ENCODE peak calls at places on chromosome 13, in eight cellular contexts. G, I, F, H, R, M, W and O are unnamed samples.

GRCh38 chr13:66137384-66137783 is 1092.8 kb downstream of the PCDH9 start:
- DNase-seq in G (no peak), I (no peak), F (no peak), H (no peak), R (no peak), M (no peak), W (no peak), O (no peak)

GRCh38 chr13:46172531-46172991 is 9.4 kb downstream of the LCP1 start:
- DNase-seq in G (no peak), I (peak), F (no peak), H (no peak), R (no peak), M (no peak), W (no peak), O (no peak)

GRCh38 chr13:95560387-95560786 is 7.9 kb downstream of the CLDN10 start:
- DNase-seq in G (no peak), I (no peak), F (no peak), H (no peak), R (no peak), M (no peak), W (no peak), O (no peak)

GRCh38 chr13:33227927-33228644 is 57.5 kb downstream of the STARD13 start:
- DNase-seq in G (no peak), I (no peak), F (no peak), H (no peak), R (no peak), M (no peak), W (no peak), O (no peak)

GRCh38 chr13:49649244-49649962 is 21.1 kb downstream of the ARL11 start:
- DNase-seq in G (no peak), I (no peak), F (peak), H (no peak), R (peak), M (peak), W (no peak), O (peak)

GRCh38 chr13:94192576-94192975 is 286.9 kb downstream of the DCT start:
- DNase-seq in G (no peak), I (no peak), F (no peak), H (no peak), R (peak), M (no peak), W (no peak), O (no peak)

GRCh38 chr13:20127563-20128458 is 33.0 kb downstream of the GJA3 start:
- DNase-seq in G (peak), I (peak), F (peak), H (peak), R (peak), M (peak), W (no peak), O (peak)

GRCh38 chr13:30696278-30697176 is 38.8 kb upstream of the ALOX5AP start:
- DNase-seq in G (no peak), I (peak), F (no peak), H (no peak), R (no peak), M (no peak), W (no peak), O (no peak)

GRCh38 chr13:110560606-110561334 is 752 bp downstream of the RAB20 start:
- DNase-seq in G (no peak), I (peak), F (no peak), H (no peak), R (peak), M (no peak), W (no peak), O (peak)

GRCh38 chr13:80201686-80202085 is 139.2 kb downstream of the SPRY2 start:
- DNase-seq in G (no peak), I (no peak), F (no peak), H (no peak), R (no peak), M (no peak), W (no peak), O (no peak)

GRCh38 chr13:57969961-57970360 is 338.4 kb downstream of the PCDH17 start:
- DNase-seq in G (no peak), I (no peak), F (no peak), H (no peak), R (no peak), M (no peak), W (no peak), O (no peak)